ENCODE peak calls at places on chromosomes 1 and 21, in eight cellular contexts. M, U, K, X, B, R, E and W are unnamed samples.

GRCh38 chr1:248810727-248811513 is 14.8 kb downstream of the SH3BP5L start:
- DNase-seq in M (no peak), B (no peak), R (no peak), U (no peak), X (no peak), E (no peak), K (no peak), W (no peak)

GRCh38 chr21:42614811-42615342 is 38.5 kb upstream of the PDE9A start:
- DNase-seq in K (peak; percentile 18), B (peak; percentile 50), X (no peak), E (peak; percentile 93), U (peak; percentile 54), R (peak; percentile 36), M (peak; percentile 7), W (peak; percentile 28)

GRCh38 chr1:48680411-48681035 is 96.2 kb downstream of the BEND5 start:
- DNase-seq in K (no peak), B (no peak), M (no peak), E (no peak), R (no peak), U (no peak), X (no peak), W (no peak)

GRCh38 chr1:20184481-20184900 is 1.4 kb upstream of the UBXN10 start:
- DNase-seq in B (no peak), M (no peak), E (no peak), K (no peak), R (no peak), X (no peak), U (no peak), W (no peak)

GRCh38 chr1:20896824-20897223 is 109.7 kb upstream of the HP1BP3 start:
- DNase-seq in B (no peak), U (no peak), E (peak; percentile 93), R (no peak), K (no peak), X (no peak), M (no peak), W (no peak)

GRCh38 chr1:217364220-217364619 is 266.7 kb downstream of the GPATCH2 start:
- DNase-seq in E (no peak), K (no peak), U (no peak), M (no peak), B (no peak), X (no peak), R (no peak), W (no peak)

GRCh38 chr21:34878501-34878900 is 170.6 kb downstream of the RUNX1 start:
- DNase-seq in B (no peak), X (no peak), R (no peak), K (no peak), E (peak; percentile 81), M (no peak), U (peak; percentile 77), W (no peak)

GRCh38 chr21:42010507-42011493 is 640 bp upstream of the ZBTB21 start:
- DNase-seq in K (peak; percentile 65), M (peak; percentile 10), X (no peak), E (no peak), U (peak; percentile 33), B (no peak), R (no peak), W (no peak)

GRCh38 chr1:183735069-183735860 is 69.7 kb upstream of the RGL1 start:
- DNase-seq in R (no peak), B (no peak), M (no peak), E (no peak), X (no peak), K (no peak), U (no peak), W (no peak)

GRCh38 chr1:217889401-217889800 is 258.3 kb downstream of the SPATA17 start:
- DNase-seq in R (no peak), U (no peak), B (no peak), K (no peak), E (no peak), X (no peak), M (no peak), W (no peak)

GRCh38 chr1:160293020-160293968 is 8.4 kb upstream of the PEX19 start:
- DNase-seq in U (no peak), B (no peak), K (no peak), M (no peak), E (no peak), X (no peak), R (no peak), W (no peak)

GRCh38 chr1:95287078-95287477 is 53.1 kb downstream of the RWDD3 start:
- DNase-seq in K (no peak), R (no peak), B (no peak), M (no peak), E (peak; percentile 10), U (peak; percentile 15), X (peak; percentile 37), W (no peak)